ENCODE peak calls at places on chromosomes 12 and 14, in five cellular contexts. X is MV-4-11, Y is memory B cell, D is GM19239, F is NCI-H146. W is an unnamed sample.

GRCh38 chr12:124543052-124543590 is 24.3 kb downstream of the NCOR2 start:
- DNase-seq in X (no peak), Y (peak), D (peak), F (peak), W (no peak)

GRCh38 chr12:542290-543113 is 82.8 kb downstream of the B4GALNT3 start:
- DNase-seq in X (no peak), Y (no peak), D (no peak), F (no peak), W (no peak)

GRCh38 chr14:91689608-91690007 is 42.3 kb downstream of the CATSPERB start:
- DNase-seq in X (no peak), Y (no peak), D (no peak), F (no peak), W (no peak)

GRCh38 chr12:5096241-5096880 is 52.7 kb downstream of the KCNA5 start:
- DNase-seq in X (no peak), Y (no peak), D (no peak), F (peak), W (no peak)

GRCh38 chr12:102879-103168 is 36.3 kb downstream of the IQSEC3 start:
- DNase-seq in X (no peak), Y (no peak), D (no peak), F (no peak), W (no peak)

GRCh38 chr14:54175298-54175942 is 218.8 kb upstream of the BMP4 start:
- DNase-seq in X (peak), Y (peak), D (peak), F (peak), W (peak)

GRCh38 chr12:107394693-107395092 is 290.9 kb upstream of the PWP1 start:
- DNase-seq in X (no peak), Y (no peak), D (no peak), F (no peak), W (no peak)

GRCh38 chr14:87940894-87941293 is 52.1 kb downstream of the GALC start:
- DNase-seq in X (no peak), Y (no peak), D (no peak), F (no peak), W (no peak)

GRCh38 chr12:125069616-125070015 is 4.4 kb downstream of the AACS start:
- DNase-seq in X (no peak), Y (no peak), D (no peak), F (no peak), W (no peak)

GRCh38 chr12:131432532-131433260 is 278.2 kb upstream of the SFSWAP start:
- DNase-seq in X (no peak), Y (no peak), D (peak), F (no peak), W (no peak)

GRCh38 chr14:39122330-39123138 is 8.4 kb downstream of the GEMIN2 start:
- DNase-seq in X (no peak), Y (no peak), D (no peak), F (no peak), W (no peak)

GRCh38 chr12:52679875-52680274 is 332 bp downstream of the KRT1 start:
- DNase-seq in X (no peak), Y (no peak), D (no peak), F (no peak), W (no peak)

GRCh38 chr14:54778618-54779017 is 124.0 kb downstream of the GCH1 start:
- DNase-seq in X (no peak), Y (no peak), D (no peak), F (no peak), W (no peak)

GRCh38 chr12:49580572-49581535 is 12.9 kb upstream of the MCRS1 start:
- DNase-seq in X (peak), Y (peak), D (peak), F (peak), W (peak)

GRCh38 chr14:104152686-104153398 is 14.5 kb downstream of the KIF26A start:
- DNase-seq in X (no peak), Y (no peak), D (no peak), F (no peak), W (no peak)

GRCh38 chr14:100317897-100318808 is 5.0 kb upstream of the SLC25A47 start:
- DNase-seq in X (peak), Y (peak), D (peak), F (no peak), W (peak)

GRCh38 chr14:32513571-32514009 is 184.5 kb downstream of the AKAP6 start:
- DNase-seq in X (no peak), Y (no peak), D (no peak), F (no peak), W (no peak)

GRCh38 chr14:93912785-93913184 is 14.4 kb upstream of the FAM181A start:
- DNase-seq in X (no peak), Y (no peak), D (no peak), F (no peak), W (no peak)

GRCh38 chr12:71691504-71692129 is 5.7 kb downstream of the TMEM19 start:
- DNase-seq in X (no peak), Y (no peak), D (no peak), F (peak), W (no peak)

GRCh38 chr12:22729898-22730443 is 105.0 kb downstream of the ETNK1 start:
- DNase-seq in X (peak), Y (no peak), D (no peak), F (no peak), W (peak)

GRCh38 chr12:51368640-51369517 is 22.3 kb downstream of the GALNT6 start:
- DNase-seq in X (peak), Y (peak), D (peak), F (peak), W (peak)

GRCh38 chr12:68267892-68268396 is 14.5 kb upstream of the IL22 start:
- DNase-seq in X (peak), Y (no peak), D (no peak), F (no peak), W (peak)

GRCh38 chr12:62647586-62647985 is 181.0 kb downstream of the MON2 start:
- DNase-seq in X (no peak), Y (no peak), D (no peak), F (no peak), W (no peak)